ENCODE peak calls at places on chromosomes 11 and 22, in eight cellular contexts. L, V, C, H, P, E, O and R are unnamed samples.

GRCh38 chr11:134050541-134051383 is 18.1 kb upstream of the JAM3 start:
- DNase-seq in E (peak; percentile 49), P (peak; percentile 6), V (peak; percentile 67), H (peak; percentile 75), L (peak; percentile 57), C (peak; percentile 89), O (no peak), R (peak; percentile 33)

GRCh38 chr11:102139081-102139498 is 28.8 kb downstream of the YAP1 start:
- DNase-seq in C (no peak), H (peak; percentile 32), V (peak; percentile 82), P (peak; percentile 46), L (no peak), E (no peak), O (no peak), R (peak; percentile 72)

GRCh38 chr11:37967635-37968034 is 1369.6 kb upstream of the RAG2 start:
- DNase-seq in L (no peak), H (no peak), V (no peak), C (no peak), E (no peak), P (no peak), O (no peak), R (no peak)

GRCh38 chr11:88656960-88657738 is 319.6 kb upstream of the CTSC start:
- DNase-seq in P (no peak), C (no peak), H (no peak), E (no peak), V (no peak), L (no peak), O (no peak), R (no peak)

GRCh38 chr22:26367402-26368245 is 61.4 kb upstream of the ASPHD2 start:
- DNase-seq in L (peak; percentile 37), H (peak; percentile 8), E (peak; percentile 6), O (peak; percentile 10), V (peak; percentile 52), C (peak; percentile 82), P (no peak), R (no peak)

GRCh38 chr22:49577168-49578060 is 250.3 kb downstream of the BRD1 start:
- DNase-seq in E (no peak), C (no peak), L (no peak), O (no peak), V (no peak), H (no peak), P (no peak), R (no peak)

GRCh38 chr22:32545801-32546200 is 71.2 kb downstream of the FBXO7 start:
- DNase-seq in L (no peak), H (no peak), E (no peak), O (no peak), V (peak; percentile 72), C (no peak), P (no peak), R (no peak)

GRCh38 chr11:58316142-58316541 is 42.7 kb downstream of the OR5B17 start:
- DNase-seq in P (peak; percentile 39), H (no peak), E (no peak), L (no peak), C (no peak), V (peak; percentile 80), O (no peak), R (peak; percentile 68)

GRCh38 chr11:36109850-36110606 is 166.2 kb downstream of the LDLRAD3 start:
- DNase-seq in L (no peak), C (no peak), E (no peak), P (no peak), H (no peak), V (no peak), O (no peak), R (no peak)

GRCh38 chr11:122784325-122785155 is 53.8 kb upstream of the CRTAM start:
- DNase-seq in H (no peak), C (no peak), L (no peak), P (no peak), V (peak; percentile 97), E (peak; percentile 52), O (no peak), R (peak; percentile 73)

GRCh38 chr11:111336582-111337256 is 38.4 kb downstream of the POU2AF3 start:
- DNase-seq in C (no peak), L (no peak), H (no peak), V (no peak), O (no peak), E (no peak), P (no peak), R (peak; percentile 64)

GRCh38 chr22:46129390-46130041 is 20.8 kb upstream of the PPARA start:
- DNase-seq in V (no peak), H (peak; percentile 78), O (no peak), C (no peak), P (no peak), L (no peak), E (no peak), R (no peak)

GRCh38 chr11:197741-198235 is 4.9 kb downstream of the SCGB1C1 start:
- DNase-seq in O (no peak), H (peak; percentile 6), P (no peak), E (no peak), C (peak; percentile 50), V (no peak), L (no peak), R (no peak)

GRCh38 chr11:36500315-36500721 is 9.8 kb downstream of the TRAF6 start:
- DNase-seq in P (peak; percentile 88), O (peak; percentile 72), H (peak; percentile 56), L (no peak), C (no peak), V (peak; percentile 95), E (peak; percentile 59), R (peak; percentile 88)

GRCh38 chr11:71120346-71120963 is 131.9 kb downstream of the SHANK2 start:
- DNase-seq in L (no peak), V (peak; percentile 2), P (no peak), E (no peak), O (no peak), C (no peak), H (no peak), R (no peak)

GRCh38 chr11:103294516-103294915 is 185.3 kb downstream of the DYNC2H1 start:
- DNase-seq in O (no peak), C (no peak), H (no peak), P (no peak), L (no peak), E (no peak), V (peak; percentile 81), R (no peak)

GRCh38 chr11:104164028-104164520 is at the start of gene PDGFD:
- DNase-seq in C (peak; percentile 59), V (peak; percentile 42), P (no peak), L (no peak), H (peak; percentile 73), E (peak; percentile 21), O (no peak), R (peak; percentile 51)

GRCh38 chr22:24578355-24579241 is 14.3 kb downstream of the LRRC75B start:
- DNase-seq in O (no peak), E (no peak), L (no peak), H (no peak), C (no peak), V (no peak), P (no peak), R (no peak)

GRCh38 chr11:62466444-62466843 is 47.6 kb downstream of the SCGB1A1 start:
- DNase-seq in V (no peak), O (no peak), C (no peak), L (no peak), E (no peak), P (no peak), H (no peak), R (no peak)

GRCh38 chr11:86896486-86896885 is 58.7 kb downstream of the FZD4 start:
- DNase-seq in H (peak; percentile 18), V (peak; percentile 70), O (no peak), P (no peak), L (no peak), E (no peak), C (no peak), R (peak; percentile 47)

GRCh38 chr11:130655308-130655707 is 206.9 kb downstream of the ADAMTS15 start:
- DNase-seq in P (no peak), V (no peak), L (no peak), H (no peak), O (no peak), C (no peak), E (no peak), R (no peak)

GRCh38 chr11:45872513-45873356 is 12.7 kb upstream of the MAPK8IP1 start:
- DNase-seq in L (peak; percentile 11), P (peak; percentile 27), H (no peak), C (no peak), O (peak; percentile 12), E (peak; percentile 93), V (peak; percentile 92), R (peak; percentile 21)

GRCh38 chr11:99585606-99586005 is 564.9 kb downstream of the CNTN5 start:
- DNase-seq in E (no peak), P (no peak), C (no peak), O (no peak), V (peak; percentile 6), L (no peak), H (no peak), R (peak; percentile 58)

GRCh38 chr11:117172678-117173421 is 5.7 kb upstream of the SIDT2 start:
- DNase-seq in P (no peak), V (no peak), O (peak; percentile 23), E (no peak), L (no peak), H (no peak), C (peak; percentile 38), R (peak; percentile 38)

GRCh38 chr11:11850668-11851067 is 8.9 kb downstream of the USP47 start:
- DNase-seq in H (no peak), L (no peak), P (no peak), E (no peak), C (no peak), V (no peak), O (no peak), R (no peak)

GRCh38 chr11:11253995-11254394 is 99.1 kb downstream of the CSNK2A3 start:
- DNase-seq in H (no peak), L (no peak), E (no peak), P (no peak), C (no peak), O (no peak), V (no peak), R (no peak)

GRCh38 chr11:17153759-17154158 is 54.0 kb downstream of the PIK3C2A start:
- DNase-seq in H (no peak), E (no peak), O (no peak), L (no peak), C (no peak), V (no peak), P (no peak), R (no peak)